ENCODE peak calls at places on chromosomes 13 and 19, in ten cellular contexts. One of them, this sample, is unnamed.
A peak's percentile ranks its signal among the peaks of the same experiment; 100 is the strongest.

GRCh38 chr19:17402982-17403855 is 2.2 kb downstream of the BST2 start:
- DNase-seq in vagina: no peak
- DNase-seq in left ventricle myocardium inferior: no peak
- DNase-seq in suprapubic skin: no peak
- DNase-seq in left lung: no peak
- DNase-seq in tibial nerve: no peak
- DNase-seq in cardiac muscle cell: peak; percentile 31
- DNase-seq in CD8-positive, alpha-beta memory T cell: no peak
- DNase-seq in breast epithelium: no peak
- DNase-seq in ovary: peak; percentile 73
- DNase-seq in this sample: no peak

GRCh38 chr13:27599845-27600553 is 20.3 kb downstream of the LNX2 start:
- DNase-seq in vagina: no peak
- DNase-seq in left ventricle myocardium inferior: no peak
- DNase-seq in suprapubic skin: no peak
- DNase-seq in left lung: no peak
- DNase-seq in tibial nerve: no peak
- DNase-seq in cardiac muscle cell: peak; percentile 80
- DNase-seq in CD8-positive, alpha-beta memory T cell: no peak
- DNase-seq in breast epithelium: no peak
- DNase-seq in ovary: no peak
- DNase-seq in this sample: no peak

GRCh38 chr19:29076161-29076560 is 136.8 kb downstream of the UQCRFS1 start:
- DNase-seq in vagina: no peak
- DNase-seq in left ventricle myocardium inferior: no peak
- DNase-seq in suprapubic skin: no peak
- DNase-seq in left lung: no peak
- DNase-seq in tibial nerve: no peak
- DNase-seq in cardiac muscle cell: no peak
- DNase-seq in CD8-positive, alpha-beta memory T cell: no peak
- DNase-seq in breast epithelium: no peak
- DNase-seq in ovary: no peak
- DNase-seq in this sample: no peak

GRCh38 chr19:50419580-50420035 is 870 bp downstream of the SPIB start:
- DNase-seq in vagina: no peak
- DNase-seq in left ventricle myocardium inferior: no peak
- DNase-seq in suprapubic skin: no peak
- DNase-seq in left lung: no peak
- DNase-seq in tibial nerve: no peak
- DNase-seq in cardiac muscle cell: no peak
- DNase-seq in CD8-positive, alpha-beta memory T cell: no peak
- DNase-seq in breast epithelium: no peak
- DNase-seq in ovary: no peak
- DNase-seq in this sample: no peak

GRCh38 chr19:7326105-7326877 is 22.4 kb upstream of the ARHGEF18 start:
- DNase-seq in vagina: no peak
- DNase-seq in left ventricle myocardium inferior: no peak
- DNase-seq in suprapubic skin: no peak
- DNase-seq in left lung: no peak
- DNase-seq in tibial nerve: no peak
- DNase-seq in cardiac muscle cell: peak; percentile 21
- DNase-seq in CD8-positive, alpha-beta memory T cell: peak; percentile 33
- DNase-seq in breast epithelium: no peak
- DNase-seq in ovary: no peak
- DNase-seq in this sample: peak; percentile 81

GRCh38 chr19:18013621-18014111 is 5.7 kb downstream of the ARRDC2 start:
- DNase-seq in vagina: no peak
- DNase-seq in left ventricle myocardium inferior: peak; percentile 27
- DNase-seq in suprapubic skin: no peak
- DNase-seq in left lung: no peak
- DNase-seq in tibial nerve: no peak
- DNase-seq in cardiac muscle cell: no peak
- DNase-seq in CD8-positive, alpha-beta memory T cell: no peak
- DNase-seq in breast epithelium: peak; percentile 69
- DNase-seq in ovary: no peak
- DNase-seq in this sample: no peak

GRCh38 chr13:31074750-31075149 is 87.0 kb downstream of the HSPH1 start:
- DNase-seq in vagina: no peak
- DNase-seq in left ventricle myocardium inferior: no peak
- DNase-seq in suprapubic skin: no peak
- DNase-seq in left lung: no peak
- DNase-seq in tibial nerve: no peak
- DNase-seq in cardiac muscle cell: no peak
- DNase-seq in CD8-positive, alpha-beta memory T cell: no peak
- DNase-seq in breast epithelium: no peak
- DNase-seq in ovary: no peak
- DNase-seq in this sample: no peak

GRCh38 chr19:2244122-2244411 is 5.1 kb upstream of the AMH start:
- DNase-seq in vagina: no peak
- DNase-seq in left ventricle myocardium inferior: no peak
- DNase-seq in suprapubic skin: no peak
- DNase-seq in left lung: no peak
- DNase-seq in tibial nerve: no peak
- DNase-seq in cardiac muscle cell: no peak
- DNase-seq in CD8-positive, alpha-beta memory T cell: no peak
- DNase-seq in breast epithelium: no peak
- DNase-seq in ovary: no peak
- DNase-seq in this sample: no peak

GRCh38 chr19:49363265-49364082 is at the start of gene DKKL1:
- DNase-seq in vagina: peak; percentile 100
- DNase-seq in left ventricle myocardium inferior: peak; percentile 99
- DNase-seq in suprapubic skin: peak; percentile 100
- DNase-seq in left lung: peak; percentile 99
- DNase-seq in tibial nerve: peak; percentile 100
- DNase-seq in cardiac muscle cell: peak; percentile 100
- DNase-seq in CD8-positive, alpha-beta memory T cell: peak; percentile 68
- DNase-seq in breast epithelium: peak; percentile 100
- DNase-seq in ovary: peak; percentile 100
- DNase-seq in this sample: peak; percentile 96

GRCh38 chr19:46546194-46546896 is 50.7 kb upstream of the PNMA8B start:
- DNase-seq in vagina: no peak
- DNase-seq in left ventricle myocardium inferior: no peak
- DNase-seq in suprapubic skin: no peak
- DNase-seq in left lung: peak; percentile 70
- DNase-seq in tibial nerve: no peak
- DNase-seq in cardiac muscle cell: no peak
- DNase-seq in CD8-positive, alpha-beta memory T cell: no peak
- DNase-seq in breast epithelium: no peak
- DNase-seq in ovary: no peak
- DNase-seq in this sample: no peak

GRCh38 chr19:8643860-8644653 is 13.6 kb downstream of the NFILZ start:
- DNase-seq in vagina: no peak
- DNase-seq in left ventricle myocardium inferior: no peak
- DNase-seq in suprapubic skin: no peak
- DNase-seq in left lung: no peak
- DNase-seq in tibial nerve: no peak
- DNase-seq in cardiac muscle cell: no peak
- DNase-seq in CD8-positive, alpha-beta memory T cell: no peak
- DNase-seq in breast epithelium: no peak
- DNase-seq in ovary: no peak
- DNase-seq in this sample: no peak

GRCh38 chr13:101242720-101243119 is 173.6 kb downstream of the NALCN start:
- DNase-seq in vagina: no peak
- DNase-seq in left ventricle myocardium inferior: no peak
- DNase-seq in suprapubic skin: no peak
- DNase-seq in left lung: no peak
- DNase-seq in tibial nerve: no peak
- DNase-seq in cardiac muscle cell: no peak
- DNase-seq in CD8-positive, alpha-beta memory T cell: no peak
- DNase-seq in breast epithelium: no peak
- DNase-seq in ovary: no peak
- DNase-seq in this sample: no peak

GRCh38 chr19:56823956-56824355 is 16.6 kb downstream of the PEG3 start:
- DNase-seq in vagina: no peak
- DNase-seq in left ventricle myocardium inferior: no peak
- DNase-seq in suprapubic skin: no peak
- DNase-seq in left lung: no peak
- DNase-seq in tibial nerve: no peak
- DNase-seq in cardiac muscle cell: no peak
- DNase-seq in CD8-positive, alpha-beta memory T cell: no peak
- DNase-seq in breast epithelium: no peak
- DNase-seq in ovary: no peak
- DNase-seq in this sample: no peak
- H3K9me3 ChIP-seq in vagina: no peaks in the 10 kb centered on the region
- H3K9me3 ChIP-seq in left ventricle myocardium inferior: no peaks in the 10 kb centered on the region
- H3K9me3 ChIP-seq in suprapubic skin: no peaks in the 10 kb centered on the region
- H3K9me3 ChIP-seq in left lung: peaks cover 15% of the 10 kb centered on the region
- H3K9me3 ChIP-seq in tibial nerve: no peaks in the 10 kb centered on the region
- H3K9me3 ChIP-seq in cardiac muscle cell: no peaks in the 10 kb centered on the region
- H3K9me3 ChIP-seq in CD8-positive, alpha-beta memory T cell: no peaks in the 10 kb centered on the region
- H3K9me3 ChIP-seq in breast epithelium: no peaks in the 10 kb centered on the region
- H3K9me3 ChIP-seq in ovary: no peaks in the 10 kb centered on the region
- H3K9me3 ChIP-seq in this sample: peaks cover 23% of the 10 kb centered on the region

DNA sequence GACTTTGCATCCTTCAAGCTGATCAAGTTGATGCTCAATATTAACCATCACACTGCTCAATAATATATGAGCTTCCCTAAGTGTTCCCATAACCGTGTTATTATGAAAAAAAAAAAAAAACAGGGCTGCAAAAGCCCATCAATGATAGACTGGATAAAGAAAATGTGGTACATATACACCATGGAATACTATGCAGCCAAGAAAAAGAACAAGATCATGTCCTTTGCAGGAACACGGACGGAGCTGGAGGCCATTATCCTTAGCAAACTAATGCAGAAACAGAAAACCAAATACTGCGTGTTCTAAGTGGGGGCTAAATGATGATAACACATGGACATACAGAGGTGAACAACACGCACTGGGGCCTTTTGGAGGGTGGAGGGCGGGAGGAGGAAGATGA is 58.3 kb downstream of the CACNA1A start:
- DNase-seq in vagina: no peak
- DNase-seq in left ventricle myocardium inferior: no peak
- DNase-seq in suprapubic skin: no peak
- DNase-seq in left lung: no peak
- DNase-seq in tibial nerve: no peak
- DNase-seq in cardiac muscle cell: no peak
- DNase-seq in CD8-positive, alpha-beta memory T cell: no peak
- DNase-seq in breast epithelium: no peak
- DNase-seq in ovary: no peak
- DNase-seq in this sample: no peak
- H3K4me3 ChIP-seq in vagina: no peak overlapping the region
- H3K4me3 ChIP-seq in left ventricle myocardium inferior: no peak overlapping the region
- H3K4me3 ChIP-seq in suprapubic skin: no peak overlapping the region
- H3K4me3 ChIP-seq in left lung: no peak overlapping the region
- H3K4me3 ChIP-seq in tibial nerve: no peak overlapping the region
- H3K4me3 ChIP-seq in cardiac muscle cell: no peak overlapping the region
- H3K4me3 ChIP-seq in CD8-positive, alpha-beta memory T cell: no peak overlapping the region
- H3K4me3 ChIP-seq in breast epithelium: no peak overlapping the region
- H3K4me3 ChIP-seq in ovary: no peak overlapping the region
- H3K4me3 ChIP-seq in this sample: no peak overlapping the region

GRCh38 chr19:53078668-53079067 is 24.6 kb downstream of the ZNF160 start:
- DNase-seq in vagina: no peak
- DNase-seq in left ventricle myocardium inferior: no peak
- DNase-seq in suprapubic skin: no peak
- DNase-seq in left lung: no peak
- DNase-seq in tibial nerve: no peak
- DNase-seq in cardiac muscle cell: no peak
- DNase-seq in CD8-positive, alpha-beta memory T cell: no peak
- DNase-seq in breast epithelium: no peak
- DNase-seq in ovary: no peak
- DNase-seq in this sample: no peak
- H3K9me3 ChIP-seq in vagina: no peaks in the 10 kb centered on the region
- H3K9me3 ChIP-seq in left ventricle myocardium inferior: peaks cover 15% of the 10 kb centered on the region
- H3K9me3 ChIP-seq in suprapubic skin: peaks cover 15% of the 10 kb centered on the region
- H3K9me3 ChIP-seq in left lung: peaks cover 73% of the 10 kb centered on the region
- H3K9me3 ChIP-seq in tibial nerve: no peaks in the 10 kb centered on the region
- H3K9me3 ChIP-seq in cardiac muscle cell: no peaks in the 10 kb centered on the region
- H3K9me3 ChIP-seq in CD8-positive, alpha-beta memory T cell: peaks cover 36% of the 10 kb centered on the region
- H3K9me3 ChIP-seq in breast epithelium: peaks cover 42% of the 10 kb centered on the region
- H3K9me3 ChIP-seq in ovary: no peaks in the 10 kb centered on the region
- H3K9me3 ChIP-seq in this sample: no peaks in the 10 kb centered on the region

GRCh38 chr19:55079400-55080038 is 3.9 kb downstream of the EPS8L1 start:
- DNase-seq in vagina: no peak
- DNase-seq in left ventricle myocardium inferior: no peak
- DNase-seq in suprapubic skin: no peak
- DNase-seq in left lung: no peak
- DNase-seq in tibial nerve: no peak
- DNase-seq in cardiac muscle cell: no peak
- DNase-seq in CD8-positive, alpha-beta memory T cell: no peak
- DNase-seq in breast epithelium: no peak
- DNase-seq in ovary: no peak
- DNase-seq in this sample: no peak

GRCh38 chr19:55082023-55082851 is 6.6 kb downstream of the EPS8L1 start:
- DNase-seq in vagina: no peak
- DNase-seq in left ventricle myocardium inferior: no peak
- DNase-seq in suprapubic skin: no peak
- DNase-seq in left lung: no peak
- DNase-seq in tibial nerve: no peak
- DNase-seq in cardiac muscle cell: peak; percentile 54
- DNase-seq in CD8-positive, alpha-beta memory T cell: peak; percentile 46
- DNase-seq in breast epithelium: no peak
- DNase-seq in ovary: no peak
- DNase-seq in this sample: no peak

GRCh38 chr19:55081773-55082022 is 6.0 kb downstream of the EPS8L1 start:
- DNase-seq in vagina: no peak
- DNase-seq in left ventricle myocardium inferior: no peak
- DNase-seq in suprapubic skin: no peak
- DNase-seq in left lung: no peak
- DNase-seq in tibial nerve: no peak
- DNase-seq in cardiac muscle cell: no peak
- DNase-seq in CD8-positive, alpha-beta memory T cell: no peak
- DNase-seq in breast epithelium: no peak
- DNase-seq in ovary: no peak
- DNase-seq in this sample: no peak

GRCh38 chr19:55080121-55080914 is 4.6 kb downstream of the EPS8L1 start:
- DNase-seq in vagina: no peak
- DNase-seq in left ventricle myocardium inferior: peak; percentile 59
- DNase-seq in suprapubic skin: no peak
- DNase-seq in left lung: peak; percentile 81
- DNase-seq in tibial nerve: no peak
- DNase-seq in cardiac muscle cell: peak; percentile 67
- DNase-seq in CD8-positive, alpha-beta memory T cell: peak; percentile 54
- DNase-seq in breast epithelium: peak; percentile 77
- DNase-seq in ovary: no peak
- DNase-seq in this sample: no peak

DNA sequence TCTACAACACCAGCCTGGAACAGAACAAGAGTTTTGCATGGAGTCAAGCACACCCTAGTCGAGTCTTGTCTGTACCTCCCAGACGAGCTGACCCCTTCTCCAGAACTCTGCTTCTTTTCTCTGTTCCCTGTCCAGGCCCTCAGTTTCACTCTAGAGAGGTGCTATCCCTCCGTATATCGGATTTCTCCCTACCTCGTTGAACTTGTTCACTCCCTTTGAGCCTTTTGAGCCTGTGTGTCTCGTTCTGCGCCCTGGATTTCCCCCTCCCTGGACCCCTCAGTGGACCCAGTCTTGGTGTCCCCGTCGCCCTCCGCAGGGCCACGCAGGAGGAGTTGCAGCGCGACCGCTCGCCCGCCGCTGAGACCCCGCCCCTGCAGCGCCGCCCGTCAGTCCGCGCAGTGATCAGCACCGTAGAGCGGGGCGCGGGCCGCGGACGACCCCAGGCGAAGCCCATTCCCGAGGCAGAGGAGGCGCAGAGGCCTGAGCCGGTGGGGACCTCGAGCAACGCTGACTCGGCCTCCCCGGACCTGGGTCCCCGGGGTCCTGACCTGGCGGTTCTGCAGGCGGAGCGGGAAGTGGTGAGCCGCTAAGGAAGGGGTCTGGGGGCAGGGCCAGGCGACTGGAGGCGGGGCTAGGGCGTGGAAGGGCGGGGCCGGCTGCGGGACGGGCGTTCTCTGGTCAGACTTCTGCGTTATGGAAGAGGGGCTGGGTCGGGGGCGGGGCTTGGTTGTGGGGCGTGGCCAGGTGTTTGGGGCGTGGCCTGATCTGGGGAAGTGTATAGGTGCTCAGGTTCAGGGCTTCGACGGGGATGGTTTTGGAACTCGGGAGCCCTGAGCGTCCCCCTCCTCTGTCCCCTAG is 5.5 kb downstream of the EPS8L1 start:
- DNase-seq in vagina: no peak
- DNase-seq in left ventricle myocardium inferior: peak; percentile 73
- DNase-seq in suprapubic skin: no peak
- DNase-seq in left lung: peak; percentile 87
- DNase-seq in tibial nerve: no peak
- DNase-seq in cardiac muscle cell: peak; percentile 79
- DNase-seq in CD8-positive, alpha-beta memory T cell: peak; percentile 90
- DNase-seq in breast epithelium: peak; percentile 74
- DNase-seq in ovary: peak; percentile 40
- DNase-seq in this sample: no peak
- H3K4me3 ChIP-seq in vagina: peak overlapping the region; percentile 48
- H3K4me3 ChIP-seq in left ventricle myocardium inferior: peak overlapping the region; percentile 64
- H3K4me3 ChIP-seq in suprapubic skin: peak overlapping the region; percentile 65
- H3K4me3 ChIP-seq in left lung: peak overlapping the region; percentile 43
- H3K4me3 ChIP-seq in tibial nerve: peak overlapping the region; percentile 48
- H3K4me3 ChIP-seq in cardiac muscle cell: peak overlapping the region; percentile 46
- H3K4me3 ChIP-seq in CD8-positive, alpha-beta memory T cell: peak overlapping the region; percentile 90
- H3K4me3 ChIP-seq in breast epithelium: peak overlapping the region; percentile 59
- H3K4me3 ChIP-seq in ovary: no peak overlapping the region
- H3K4me3 ChIP-seq in this sample: peak overlapping the region; percentile 66